ENCODE peak calls at places on chromosomes 12 and 14, in five cellular contexts. One of them, this sample, is unnamed. For H3K4me1, the result is how much of the 10 kb centered on the place peaks cover.

GRCh38 chr14:33693237-33693636 is 257.6 kb downstream of the EGLN3 start:
- DNase-seq in Peyer's patch: no peak
- DNase-seq in testis: no peak
- DNase-seq in mammary epithelial cell: no peak
- DNase-seq in fibroblast of lung: peak
- DNase-seq in this sample: no peak

GRCh38 chr12:130984183-130985058 is 30.7 kb downstream of the ADGRD1 start:
- DNase-seq in Peyer's patch: no peak
- DNase-seq in testis: no peak
- DNase-seq in mammary epithelial cell: no peak
- DNase-seq in fibroblast of lung: no peak
- DNase-seq in this sample: no peak

GRCh38 chr14:90503582-90503981 is 106.8 kb downstream of the CALM1 start:
- DNase-seq in Peyer's patch: no peak
- DNase-seq in testis: peak
- DNase-seq in mammary epithelial cell: no peak
- DNase-seq in fibroblast of lung: no peak
- DNase-seq in this sample: peak

GRCh38 chr12:120775862-120776552 is 50.4 kb downstream of the ACADS start:
- DNase-seq in Peyer's patch: no peak
- DNase-seq in testis: no peak
- DNase-seq in mammary epithelial cell: no peak
- DNase-seq in fibroblast of lung: no peak
- DNase-seq in this sample: no peak

GRCh38 chr12:121279507-121279915 is 17.0 kb downstream of the CAMKK2 start:
- DNase-seq in Peyer's patch: no peak
- DNase-seq in testis: peak
- DNase-seq in mammary epithelial cell: no peak
- DNase-seq in fibroblast of lung: peak
- DNase-seq in this sample: peak

GRCh38 chr12:47033797-47034555 is 45.4 kb upstream of the PCED1B start:
- DNase-seq in Peyer's patch: no peak
- DNase-seq in testis: no peak
- DNase-seq in mammary epithelial cell: peak
- DNase-seq in fibroblast of lung: peak
- DNase-seq in this sample: no peak

GRCh38 chr12:77746108-77746507 is 84.6 kb upstream of the NAV3 start:
- DNase-seq in Peyer's patch: no peak
- DNase-seq in testis: no peak
- DNase-seq in mammary epithelial cell: peak
- DNase-seq in fibroblast of lung: peak
- DNase-seq in this sample: no peak

GRCh38 chr12:122185079-122185478 is 2.2 kb downstream of the LRRC43 start:
- DNase-seq in Peyer's patch: no peak
- DNase-seq in testis: no peak
- DNase-seq in mammary epithelial cell: no peak
- DNase-seq in fibroblast of lung: no peak
- DNase-seq in this sample: no peak

GRCh38 chr12:92360543-92360942 is 214.9 kb upstream of the BTG1 start:
- DNase-seq in Peyer's patch: no peak
- DNase-seq in testis: no peak
- DNase-seq in mammary epithelial cell: peak
- DNase-seq in fibroblast of lung: peak
- DNase-seq in this sample: no peak

GRCh38 chr12:76685246-76685678 is 78.7 kb upstream of the ZDHHC17 start:
- DNase-seq in Peyer's patch: no peak
- DNase-seq in testis: peak
- DNase-seq in mammary epithelial cell: peak
- DNase-seq in fibroblast of lung: peak
- DNase-seq in this sample: no peak

GRCh38 chr12:113359133-113359938 is 949 bp downstream of the PLBD2 start:
- DNase-seq in Peyer's patch: no peak
- DNase-seq in testis: peak
- DNase-seq in mammary epithelial cell: no peak
- DNase-seq in fibroblast of lung: peak
- DNase-seq in this sample: peak

GRCh38 chr12:51343201-51343600 is 3.3 kb downstream of the CELA1 start:
- DNase-seq in Peyer's patch: no peak
- DNase-seq in testis: no peak
- DNase-seq in mammary epithelial cell: no peak
- DNase-seq in fibroblast of lung: no peak
- DNase-seq in this sample: no peak

GRCh38 chr14:68607081-68607851 is 185.6 kb downstream of the ZFP36L1 start:
- DNase-seq in Peyer's patch: no peak
- DNase-seq in testis: no peak
- DNase-seq in mammary epithelial cell: no peak
- DNase-seq in fibroblast of lung: peak
- DNase-seq in this sample: no peak

GRCh38 chr14:99191663-99192621 is 80.1 kb downstream of the BCL11B start:
- DNase-seq in Peyer's patch: peak
- DNase-seq in testis: peak
- DNase-seq in mammary epithelial cell: peak
- DNase-seq in fibroblast of lung: peak
- DNase-seq in this sample: peak

GRCh38 chr12:27571463-27571862 is 47.5 kb downstream of the PPFIBP1 start:
- DNase-seq in Peyer's patch: no peak
- DNase-seq in testis: no peak
- DNase-seq in mammary epithelial cell: peak
- DNase-seq in fibroblast of lung: peak
- DNase-seq in this sample: no peak

GRCh38 chr12:24499151-24500146 is 449.5 kb downstream of the BCAT1 start:
- DNase-seq in Peyer's patch: no peak
- DNase-seq in testis: no peak
- DNase-seq in mammary epithelial cell: peak
- DNase-seq in fibroblast of lung: peak
- DNase-seq in this sample: no peak

DNA sequence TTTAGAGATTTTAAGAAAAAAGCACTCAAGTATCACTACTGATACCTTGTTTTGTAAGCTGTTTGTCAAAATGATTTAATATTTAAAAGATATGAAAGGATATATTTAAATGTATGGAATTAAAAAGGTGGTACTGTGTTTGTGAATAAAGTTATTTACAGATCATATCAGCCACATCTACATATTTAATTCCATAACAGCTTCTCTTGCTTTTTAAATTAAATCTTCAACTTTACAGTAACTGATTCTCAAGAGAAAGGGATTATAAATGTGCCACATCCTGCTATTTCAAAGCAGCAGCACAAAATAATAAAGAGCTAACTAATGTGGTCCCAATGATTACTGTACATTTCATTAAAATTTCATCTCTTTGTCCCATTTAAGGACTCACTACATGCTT is 117.9 kb downstream of the MED13L start:
- DNase-seq in Peyer's patch: no peak
- DNase-seq in testis: no peak
- DNase-seq in mammary epithelial cell: no peak
- DNase-seq in fibroblast of lung: no peak
- DNase-seq in this sample: no peak
- H3K4me1 ChIP-seq in Peyer's patch: under half
- H3K4me1 ChIP-seq in testis: under half
- H3K4me1 ChIP-seq in mammary epithelial cell: under half
- H3K4me1 ChIP-seq in fibroblast of lung: under half
- H3K4me1 ChIP-seq in this sample: under half

DNA sequence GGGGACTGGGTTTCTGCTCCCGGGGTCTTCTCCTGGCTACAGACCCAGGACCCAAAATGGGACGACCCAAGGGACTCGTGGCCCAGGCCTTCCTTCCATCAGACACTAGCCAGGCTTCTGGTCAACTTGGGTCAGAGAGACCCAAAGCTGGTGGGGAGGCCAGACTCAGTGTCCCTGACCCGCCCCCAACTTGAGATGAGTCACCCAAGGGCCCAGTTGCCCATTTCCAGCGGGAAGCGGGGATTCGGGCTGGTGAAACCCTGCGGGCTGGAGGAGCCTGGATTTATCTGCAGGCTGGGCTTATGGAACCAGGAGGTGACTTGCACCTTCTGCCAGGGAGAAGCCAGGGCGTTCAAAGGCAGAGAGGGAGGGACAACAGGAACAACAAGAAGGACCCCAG is 81.5 kb downstream of the RFLNA start:
- DNase-seq in Peyer's patch: no peak
- DNase-seq in testis: no peak
- DNase-seq in mammary epithelial cell: no peak
- DNase-seq in fibroblast of lung: no peak
- DNase-seq in this sample: no peak
- H3K27ac ChIP-seq in Peyer's patch: no peak
- H3K27ac ChIP-seq in testis: no peak
- H3K27ac ChIP-seq in mammary epithelial cell: no peak
- H3K27ac ChIP-seq in fibroblast of lung: no peak
- H3K27ac ChIP-seq in this sample: no peak

DNA sequence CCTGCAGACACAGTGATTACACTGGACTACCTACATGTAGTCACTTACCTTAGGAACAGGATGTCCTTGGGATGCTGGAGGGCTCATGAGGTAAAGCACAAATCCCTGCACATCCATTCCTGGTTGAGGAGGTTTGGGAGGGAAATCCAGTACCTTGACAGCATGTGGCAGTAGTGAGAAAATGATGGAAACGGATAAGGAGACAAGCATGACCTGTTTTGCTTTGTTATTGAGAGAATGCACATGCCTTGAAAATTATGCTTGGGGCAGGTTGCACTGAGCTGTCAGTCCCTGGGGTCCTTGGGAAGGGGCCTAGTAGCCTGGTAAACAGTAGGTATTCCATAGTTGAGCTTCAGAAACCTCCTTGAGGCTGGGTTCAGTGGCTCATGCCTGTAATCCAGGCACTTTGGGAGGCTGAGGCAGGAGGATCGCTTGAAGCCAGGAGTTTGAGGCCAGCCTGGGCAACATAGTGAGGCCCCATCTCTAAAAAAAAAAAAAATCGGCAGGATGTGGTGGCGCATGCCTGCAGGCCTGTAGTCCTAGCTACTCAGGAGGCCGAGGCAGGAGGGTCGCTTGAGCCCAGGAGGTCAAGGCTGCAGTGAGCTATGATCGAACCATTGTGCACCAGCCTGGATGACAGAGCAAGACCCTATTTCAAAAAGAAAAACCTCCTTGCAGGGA is 2.0 kb upstream of the SLC25A29 start:
- DNase-seq in Peyer's patch: no peak
- DNase-seq in testis: no peak
- DNase-seq in mammary epithelial cell: no peak
- DNase-seq in fibroblast of lung: no peak
- DNase-seq in this sample: no peak
- H3K4me1 ChIP-seq in Peyer's patch: under half
- H3K4me1 ChIP-seq in testis: under half
- H3K4me1 ChIP-seq in mammary epithelial cell: under half
- H3K4me1 ChIP-seq in fibroblast of lung: under half
- H3K4me1 ChIP-seq in this sample: under half

GRCh38 chr12:68871899-68872298 is 61.1 kb downstream of the CPM start:
- DNase-seq in Peyer's patch: no peak
- DNase-seq in testis: no peak
- DNase-seq in mammary epithelial cell: no peak
- DNase-seq in fibroblast of lung: no peak
- DNase-seq in this sample: no peak
- H3K27ac ChIP-seq in Peyer's patch: no peak
- H3K27ac ChIP-seq in testis: no peak
- H3K27ac ChIP-seq in mammary epithelial cell: no peak
- H3K27ac ChIP-seq in fibroblast of lung: no peak
- H3K27ac ChIP-seq in this sample: no peak

DNA sequence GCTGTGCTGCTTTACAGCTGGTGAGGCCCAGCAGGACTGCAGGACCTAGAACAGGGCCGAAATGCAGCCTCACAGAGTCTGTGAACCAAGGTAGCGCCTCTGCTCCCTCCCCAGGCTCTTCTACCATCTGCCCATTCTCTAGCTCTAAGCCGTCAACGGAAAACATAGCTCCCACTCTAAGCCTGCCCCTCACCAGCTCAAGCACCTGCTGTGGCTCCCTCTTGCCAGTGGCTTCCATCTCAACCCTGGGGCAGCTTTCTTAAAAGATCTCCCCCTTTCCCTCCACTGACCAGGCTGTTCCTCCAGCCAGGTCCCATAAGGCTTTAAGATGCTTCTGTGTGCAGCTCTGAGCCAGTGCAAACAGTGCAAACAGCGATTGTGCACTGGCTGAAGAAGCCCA is 61.3 kb downstream of the RFLNA start:
- DNase-seq in Peyer's patch: no peak
- DNase-seq in testis: no peak
- DNase-seq in mammary epithelial cell: no peak
- DNase-seq in fibroblast of lung: no peak
- DNase-seq in this sample: no peak
- H3K4me1 ChIP-seq in Peyer's patch: under half
- H3K4me1 ChIP-seq in testis: under half
- H3K4me1 ChIP-seq in mammary epithelial cell: under half
- H3K4me1 ChIP-seq in fibroblast of lung: under half
- H3K4me1 ChIP-seq in this sample: under half